ENCODE peak calls at places on chromosomes 16 and 17, in six cellular contexts. C is colonic mucosa; G is CD8-positive, alpha-beta memory T cell; K is ascending aorta; F is heart right ventricle; T is transverse colon. M is an unnamed sample. For H3K27me3, the result is how much of the 10 kb centered on the place peaks cover.

GRCh38 chr17:72336026-72336803 is 215.4 kb downstream of the SOX9 start:
- DNase-seq in G (no peak), K (no peak), C (no peak), T (no peak), F (no peak), M (no peak)

GRCh38 chr17:55903028-55903690 is 152.3 kb downstream of the PCTP start:
- DNase-seq in F (no peak), G (no peak), K (no peak), T (no peak), C (no peak), M (no peak)

GRCh38 chr17:51228177-51228576 is 31.7 kb downstream of the MBTD1 start:
- DNase-seq in K (no peak), T (no peak), G (no peak), F (no peak), C (no peak), M (no peak)

GRCh38 chr16:27706803-27707685 is 157.1 kb downstream of the KATNIP start:
- DNase-seq in K (no peak), T (no peak), C (no peak), F (no peak), G (no peak), M (no peak)

GRCh38 chr17:35889818-35890773 is 9.9 kb upstream of the CCL5 start:
- DNase-seq in K (no peak), T (no peak), F (no peak), C (no peak), G (peak), M (no peak)

GRCh38 chr16:57284206-57284951 is at the start of gene PLLP:
- DNase-seq in C (peak), F (no peak), K (no peak), T (peak), G (no peak), M (peak)

GRCh38 chr17:47660064-47660492 is 10.4 kb downstream of the KPNB1 start:
- DNase-seq in C (no peak), F (no peak), G (no peak), K (no peak), T (no peak), M (peak)

GRCh38 chr17:68585643-68586042 is 15.5 kb downstream of the FAM20A start:
- DNase-seq in K (no peak), F (no peak), G (no peak), T (no peak), C (no peak), M (no peak)

GRCh38 chr16:10240854-10241613 is 58.8 kb upstream of the GRIN2A start:
- DNase-seq in G (no peak), T (no peak), C (no peak), K (no peak), F (no peak), M (no peak)

GRCh38 chr17:65785109-65785508 is 223.7 kb upstream of the AXIN2 start:
- DNase-seq in C (no peak), G (no peak), K (no peak), T (no peak), F (no peak), M (no peak)

GRCh38 chr17:76247304-76247703 is 7.0 kb upstream of the RNF157 start:
- DNase-seq in C (no peak), K (no peak), T (no peak), G (no peak), F (no peak), M (no peak)

GRCh38 chr17:48177816-48178215 is 70.2 kb downstream of the SNX11 start:
- DNase-seq in T (no peak), C (no peak), K (no peak), F (no peak), G (no peak), M (no peak)

GRCh38 chr17:66143657-66144282 is 48.2 kb downstream of the CEP112 start:
- DNase-seq in G (no peak), C (peak), T (peak), K (no peak), F (no peak), M (no peak)

GRCh38 chr16:12308060-12308459 is 331.5 kb downstream of the SNX29 start:
- DNase-seq in T (no peak), F (no peak), C (no peak), K (no peak), G (no peak), M (no peak)

GRCh38 chr17:372157-373152 is 19.8 kb upstream of the RPH3AL start:
- DNase-seq in C (no peak), T (no peak), K (no peak), G (no peak), F (no peak), M (no peak)

GRCh38 chr17:58270476-58271290 is 10.1 kb downstream of the MPO start:
- DNase-seq in C (no peak), G (no peak), T (no peak), F (no peak), K (no peak), M (no peak)

GRCh38 chr17:58268326-58268725 is 12.4 kb downstream of the MPO start:
- DNase-seq in T (no peak), C (no peak), K (peak), G (no peak), F (no peak), M (no peak)

GRCh38 chr17:58271532-58271931 is 9.2 kb downstream of the MPO start:
- DNase-seq in T (no peak), F (no peak), C (no peak), K (no peak), G (no peak), M (no peak)

GRCh38 chr17:58268774-58269556 is 11.8 kb downstream of the MPO start:
- DNase-seq in C (no peak), T (no peak), K (no peak), F (no peak), G (no peak), M (no peak)

DNA sequence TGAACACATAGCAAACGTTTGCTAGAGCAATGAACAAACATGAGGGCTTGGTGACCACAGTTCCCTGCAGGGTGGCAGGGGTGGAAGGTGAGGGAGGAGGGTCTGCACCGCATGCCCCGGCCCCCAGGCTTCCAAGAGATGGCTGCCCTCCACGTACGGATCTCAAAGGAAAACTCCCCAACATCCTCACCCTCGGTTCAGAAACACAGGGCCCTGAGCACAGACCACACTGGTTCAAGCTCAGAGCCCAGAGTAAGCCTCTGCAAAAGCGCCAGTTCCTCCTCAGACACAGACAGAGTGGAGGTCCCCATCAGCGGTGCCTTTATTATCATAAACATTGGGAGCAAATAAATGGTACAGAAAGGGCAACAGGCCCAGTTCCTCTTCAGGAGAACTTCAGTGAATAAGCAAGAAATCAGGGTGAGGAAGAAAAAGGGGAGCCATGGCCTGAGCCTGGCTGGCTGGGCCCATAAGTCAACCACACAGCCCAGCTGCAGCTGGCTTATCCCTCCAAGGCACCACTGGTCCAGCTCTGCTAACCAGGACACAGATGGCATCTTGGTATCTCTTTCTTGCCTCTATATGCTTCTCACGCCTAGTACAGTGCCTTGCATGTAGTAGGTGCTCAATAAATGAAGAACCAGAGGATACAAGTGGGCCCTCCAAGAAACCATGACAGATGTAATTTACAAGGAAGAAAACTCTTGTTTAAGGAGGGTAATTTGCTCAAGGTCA is 11.0 kb downstream of the MPO start:
- DNase-seq in T (no peak), K (no peak), G (no peak), F (no peak), C (no peak), M (no peak)
- H3K27me3 ChIP-seq in T (under half), K (under half), G (under half), F (under half), C (under half), M (under half)

GRCh38 chr17:79005063-79005861 is 4.3 kb downstream of the CANT1 start:
- DNase-seq in F (no peak), C (peak), T (peak), K (peak), G (no peak), M (peak)

GRCh38 chr17:79002291-79002690 is 7.3 kb downstream of the CANT1 start:
- DNase-seq in F (no peak), C (no peak), G (no peak), T (no peak), K (peak), M (no peak)

GRCh38 chr17:79002796-79003593 is 6.6 kb downstream of the CANT1 start:
- DNase-seq in C (peak), G (no peak), T (no peak), K (peak), F (no peak), M (no peak)

GRCh38 chr17:79006001-79006400 is 3.6 kb downstream of the CANT1 start:
- DNase-seq in K (peak), G (no peak), F (no peak), T (peak), C (peak), M (no peak)

DNA sequence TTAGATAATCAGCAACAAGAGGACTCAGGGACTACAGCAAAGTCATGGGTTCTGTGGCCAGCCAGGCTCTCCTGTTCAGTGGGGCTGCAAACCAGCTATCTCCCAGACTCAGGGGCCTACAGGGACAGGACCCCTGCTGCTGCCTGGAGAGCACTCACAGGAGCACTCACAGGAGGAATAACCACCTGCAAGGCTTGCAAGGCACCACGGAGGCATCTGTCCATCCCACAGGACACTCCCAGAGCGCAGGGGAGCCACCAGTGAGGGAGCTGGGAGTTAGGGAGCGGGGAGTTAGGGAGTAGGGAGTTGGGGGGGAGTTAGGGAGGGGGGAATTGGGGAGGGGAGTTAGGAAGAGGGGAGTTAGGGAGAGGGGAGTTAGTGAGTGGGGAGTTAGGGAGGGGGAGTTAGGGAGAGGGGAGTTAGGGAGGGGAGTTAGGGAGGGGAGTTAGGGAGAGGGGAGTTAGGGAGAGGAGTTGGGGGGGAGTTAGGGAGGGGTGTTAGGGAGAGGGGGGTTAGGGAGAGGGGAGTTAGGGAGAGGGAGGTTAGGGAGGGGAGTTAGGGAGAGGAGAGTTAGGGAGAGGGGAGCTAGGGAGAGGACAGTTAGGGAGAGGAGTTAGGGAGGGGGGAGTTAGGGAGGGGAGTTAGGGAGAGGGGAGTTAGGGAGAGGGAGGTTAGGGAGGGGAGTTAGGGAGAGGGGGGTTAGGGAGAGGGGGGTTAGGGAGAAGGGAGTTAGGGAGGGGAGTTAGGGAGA is 5.7 kb downstream of the CANT1 start:
- DNase-seq in G (no peak), C (peak), K (peak), F (no peak), T (peak), M (no peak)
- H3K27me3 ChIP-seq in G (under half), C (under half), K (under half), F (under half), T (under half), M (under half)

DNA sequence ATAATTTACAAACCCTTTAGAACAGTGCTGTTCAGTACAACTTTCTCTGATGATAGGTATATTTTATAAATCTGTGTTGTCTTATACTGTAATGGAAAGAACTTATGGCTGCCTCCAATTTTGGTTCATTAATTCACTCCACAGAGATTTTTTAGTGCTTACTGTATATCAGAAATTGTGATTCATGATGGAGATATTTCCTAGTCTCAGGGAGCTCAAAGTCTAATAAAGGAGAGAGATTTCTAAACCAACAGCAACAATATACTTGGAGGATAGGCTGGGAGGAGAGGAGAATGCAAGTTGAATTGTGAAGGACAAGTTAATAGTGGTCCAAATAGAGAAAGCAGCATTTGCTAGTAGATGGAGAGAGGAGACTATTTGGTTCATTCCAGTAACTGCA is 63.5 kb downstream of the TANC2 start:
- DNase-seq in F (no peak), K (no peak), T (no peak), G (no peak), C (no peak), M (no peak)
- H3K27me3 ChIP-seq in F (under half), K (under half), T (under half), G (under half), C (under half), M (under half)

GRCh38 chr17:44977740-44978584 is 9.9 kb upstream of the C1QL1 start:
- DNase-seq in C (no peak), T (no peak), G (no peak), K (no peak), F (no peak), M (no peak)
- H3K27me3 ChIP-seq in C (under half), T (under half), G (under half), K (under half), F (under half), M (under half)

GRCh38 chr16:59339871-59340270 is 605.8 kb upstream of the GOT2 start:
- DNase-seq in C (no peak), G (no peak), K (no peak), T (no peak), F (no peak), M (no peak)

GRCh38 chr16:59341368-59341767 is 607.3 kb upstream of the GOT2 start:
- DNase-seq in F (no peak), C (no peak), K (no peak), G (no peak), T (no peak), M (no peak)

GRCh38 chr16:59342669-59343068 is 608.6 kb upstream of the GOT2 start:
- DNase-seq in K (no peak), F (no peak), T (no peak), C (no peak), G (no peak), M (no peak)
- H3K27me3 ChIP-seq in K (under half), F (under half), T (under half), C (under half), G (under half), M (under half)

GRCh38 chr16:82892327-82892726 is 265.6 kb downstream of the CDH13 start:
- DNase-seq in K (no peak), G (no peak), F (no peak), C (no peak), T (no peak), M (no peak)
- H3K27me3 ChIP-seq in K (under half), G (under half), F (under half), C (under half), T (under half), M (under half)

DNA sequence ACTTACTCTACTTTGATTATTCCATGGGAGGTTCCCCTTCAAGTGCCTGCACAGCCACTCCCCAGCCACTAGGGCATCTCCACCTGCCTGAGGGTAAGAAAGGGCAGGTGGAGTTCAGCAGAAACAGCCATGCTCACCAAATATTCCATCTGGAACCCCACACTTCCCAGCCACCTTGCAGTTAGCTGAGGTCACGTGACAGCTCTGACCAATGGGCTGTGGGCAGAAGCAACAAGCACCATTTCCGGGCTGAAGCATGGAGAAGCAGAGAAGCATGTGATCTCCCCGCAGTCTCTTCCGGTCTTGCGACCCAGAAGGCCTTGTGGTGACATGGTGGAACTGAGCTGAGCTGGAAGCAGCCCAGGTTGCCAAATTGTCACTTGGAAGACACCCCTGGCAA is 108.6 kb downstream of the CCT6B start:
- DNase-seq in T (no peak), F (no peak), K (no peak), C (no peak), G (no peak), M (no peak)
- H3K27me3 ChIP-seq in T (under half), F (under half), K (under half), C (under half), G (under half), M (under half)

GRCh38 chr16:31010943-31011342 is 505 bp upstream of the STX1B start:
- DNase-seq in K (no peak), F (no peak), T (no peak), G (no peak), C (no peak), M (no peak)
- H3K27me3 ChIP-seq in K (under half), F (half or more), T (half or more), G (under half), C (under half), M (under half)

DNA sequence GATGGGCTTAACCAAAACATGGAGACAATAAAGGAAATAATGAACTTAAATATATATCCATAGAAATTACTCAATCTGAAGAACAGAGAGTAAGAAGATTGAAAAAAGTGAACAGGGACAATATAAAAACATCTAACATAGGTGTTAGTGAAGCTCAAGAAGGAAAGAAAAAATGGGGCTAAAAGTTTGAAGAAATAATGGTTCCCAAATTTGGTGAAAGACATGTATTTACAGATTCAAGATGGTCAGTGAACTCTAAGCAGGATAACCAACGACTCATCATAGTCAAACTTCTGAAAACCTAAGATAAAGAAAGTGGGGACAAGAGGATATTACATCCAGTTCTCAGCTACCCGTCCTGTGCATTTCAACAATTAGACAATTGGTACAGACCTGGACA is 22.6 kb downstream of the SDK2 start:
- DNase-seq in F (no peak), K (no peak), G (no peak), C (no peak), T (no peak), M (no peak)
- H3K27me3 ChIP-seq in F (under half), K (under half), G (under half), C (under half), T (under half), M (under half)

DNA sequence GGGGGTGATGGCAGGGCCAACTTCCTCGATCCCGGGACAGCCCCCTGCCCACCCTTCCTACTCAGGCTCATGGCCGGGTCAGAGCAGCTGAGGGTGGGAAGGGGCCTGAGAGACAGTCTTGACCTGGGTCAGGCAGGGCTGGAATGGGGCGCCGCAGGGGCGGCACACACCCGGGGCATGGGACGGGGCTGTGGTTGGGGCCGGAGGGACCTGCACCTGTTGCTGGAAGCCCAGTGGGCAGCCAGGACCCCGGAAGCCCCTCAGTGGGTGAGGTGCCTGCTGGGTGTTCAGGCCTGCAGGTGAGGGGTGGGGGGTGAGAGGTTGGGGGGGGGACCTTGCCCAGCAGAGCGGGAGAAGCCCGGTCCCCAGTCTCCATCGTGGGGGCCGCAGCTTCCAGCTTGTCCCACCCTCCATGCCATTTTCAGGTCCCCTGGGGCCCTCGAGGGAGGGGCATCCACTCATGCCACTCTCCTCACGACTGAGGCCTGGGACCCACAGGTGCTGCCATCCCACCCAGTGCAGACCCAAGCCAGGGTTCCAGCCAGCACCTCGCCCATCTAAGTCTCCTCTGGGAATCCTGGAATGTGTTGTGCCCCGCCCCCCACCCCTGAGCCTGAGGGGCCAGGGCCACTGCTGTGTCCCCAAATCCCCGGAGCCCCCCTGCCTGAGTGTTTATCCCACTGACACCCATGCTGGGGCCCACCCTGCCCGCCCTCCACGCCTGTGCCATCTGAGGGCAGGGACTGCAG is 43.4 kb upstream of the ACSF3 start:
- DNase-seq in G (no peak), K (no peak), F (no peak), C (no peak), T (no peak), M (no peak)
- H3K27me3 ChIP-seq in G (under half), K (under half), F (half or more), C (under half), T (under half), M (under half)